ENCODE peak calls at places on chromosomes 16 and 17, in seven cellular contexts. T is pancreas; W is dorsolateral prefrontal cortex; D is CD8-positive, alpha-beta memory T cell; P is body of pancreas; O is adipocyte; K is H7. B is an unnamed sample.

GRCh38 chr17:266701-267656 is 85.5 kb upstream of the DOC2B start:
- DNase-seq in T (no peak), W (peak; percentile 42), D (no peak), P (peak; percentile 16), O (no peak), K (peak; percentile 64), B (no peak)

GRCh38 chr17:59332890-59333377 is 1.5 kb downstream of the YPEL2 start:
- DNase-seq in T (peak; percentile 36), W (peak; percentile 43), D (no peak), P (peak; percentile 41), O (peak; percentile 63), K (no peak), B (no peak)

GRCh38 chr16:5768445-5768844 is 670.9 kb upstream of the EEF2KMT start:
- DNase-seq in T (no peak), W (no peak), D (no peak), P (no peak), O (no peak), K (no peak), B (no peak)

GRCh38 chr17:81422776-81423697 is 27.8 kb downstream of the BAHCC1 start:
- DNase-seq in T (no peak), W (no peak), D (no peak), P (peak; percentile 81), O (peak; percentile 97), K (peak; percentile 89), B (peak; percentile 99)

GRCh38 chr17:48162946-48163506 is 55.5 kb downstream of the SNX11 start:
- DNase-seq in T (peak; percentile 41), W (no peak), D (no peak), P (peak; percentile 52), O (no peak), K (no peak), B (peak; percentile 7)

GRCh38 chr16:82880361-82880760 is 253.6 kb downstream of the CDH13 start:
- DNase-seq in T (no peak), W (no peak), D (no peak), P (no peak), O (no peak), K (no peak), B (no peak)

GRCh38 chr16:52912565-52913173 is 140.0 kb downstream of the CHD9NB start:
- DNase-seq in T (peak; percentile 60), W (peak; percentile 85), D (no peak), P (peak; percentile 76), O (peak; percentile 58), K (peak; percentile 56), B (peak; percentile 69)

GRCh38 chr16:28821874-28822519 is 802 bp upstream of the ATXN2L start:
- DNase-seq in T (no peak), W (no peak), D (no peak), P (no peak), O (peak; percentile 14), K (peak; percentile 19), B (no peak)

GRCh38 chr17:35898283-35899070 is 18.3 kb upstream of the CCL5 start:
- DNase-seq in T (peak; percentile 72), W (no peak), D (peak; percentile 56), P (peak; percentile 80), O (no peak), K (no peak), B (no peak)

GRCh38 chr16:24850289-24850931 is 4.6 kb downstream of the SLC5A11 start:
- DNase-seq in T (no peak), W (no peak), D (no peak), P (no peak), O (peak; percentile 24), K (no peak), B (peak; percentile 28)

GRCh38 chr16:66935319-66936011 is at the start of gene CES2:
- DNase-seq in T (peak; percentile 79), W (no peak), D (no peak), P (peak; percentile 81), O (peak; percentile 70), K (peak; percentile 68), B (peak; percentile 81)

GRCh38 chr17:39095309-39095686 is 56.1 kb downstream of the PLXDC1 start:
- DNase-seq in T (no peak), W (no peak), D (no peak), P (no peak), O (peak; percentile 41), K (no peak), B (no peak)

GRCh38 chr17:16101440-16101839 is 101.8 kb downstream of the TTC19 start:
- DNase-seq in T (no peak), W (no peak), D (no peak), P (no peak), O (no peak), K (no peak), B (no peak)

GRCh38 chr17:76726231-76726765 is at the start of gene JMJD6:
- DNase-seq in T (peak; percentile 97), W (peak; percentile 96), D (no peak), P (peak; percentile 97), O (peak; percentile 97), K (peak; percentile 98), B (peak; percentile 98)

GRCh38 chr17:74612046-74612445 is 11.5 kb downstream of the CD300E start:
- DNase-seq in T (no peak), W (no peak), D (no peak), P (no peak), O (no peak), K (no peak), B (no peak)

GRCh38 chr16:74650966-74651567 is 15.6 kb downstream of the RFWD3 start:
- DNase-seq in T (no peak), W (no peak), D (no peak), P (no peak), O (peak; percentile 54), K (peak; percentile 25), B (no peak)

GRCh38 chr16:73047536-73048291 is at the start of gene ZFHX3:
- DNase-seq in T (peak; percentile 83), W (no peak), D (peak; percentile 13), P (peak; percentile 87), O (peak; percentile 85), K (peak; percentile 83), B (peak; percentile 72)

GRCh38 chr16:53620476-53620875 is 83.2 kb downstream of the RPGRIP1L start:
- DNase-seq in T (no peak), W (no peak), D (no peak), P (no peak), O (no peak), K (no peak), B (no peak)

GRCh38 chr16:72785886-72786285 is 262.0 kb downstream of the ZFHX3 start:
- DNase-seq in T (no peak), W (no peak), D (no peak), P (no peak), O (peak; percentile 51), K (no peak), B (no peak)

GRCh38 chr17:72631568-72631967 is 460.9 kb downstream of the SLC39A11 start:
- DNase-seq in T (no peak), W (no peak), D (no peak), P (no peak), O (no peak), K (no peak), B (peak; percentile 63)

GRCh38 chr16:56199164-56199563 is 7.9 kb downstream of the GNAO1 start:
- DNase-seq in T (no peak), W (no peak), D (no peak), P (no peak), O (no peak), K (no peak), B (no peak)

GRCh38 chr17:3603119-3603869 is 5.9 kb downstream of the TRPV1 start:
- DNase-seq in T (no peak), W (no peak), D (no peak), P (no peak), O (no peak), K (no peak), B (no peak)

GRCh38 chr17:46977750-46978488 is 1.1 kb downstream of the RPRML start:
- DNase-seq in T (no peak), W (no peak), D (no peak), P (no peak), O (no peak), K (no peak), B (no peak)
- H3K27me3 ChIP-seq in T (no peaks in the 10 kb centered on the region), W (peaks cover 6% of the 10 kb centered on the region), D (peaks cover 9% of the 10 kb centered on the region), P (peaks cover 3% of the 10 kb centered on the region), O (peaks cover 48% of the 10 kb centered on the region), K (peaks cover 21% of the 10 kb centered on the region), B (peaks cover 17% of the 10 kb centered on the region)

DNA sequence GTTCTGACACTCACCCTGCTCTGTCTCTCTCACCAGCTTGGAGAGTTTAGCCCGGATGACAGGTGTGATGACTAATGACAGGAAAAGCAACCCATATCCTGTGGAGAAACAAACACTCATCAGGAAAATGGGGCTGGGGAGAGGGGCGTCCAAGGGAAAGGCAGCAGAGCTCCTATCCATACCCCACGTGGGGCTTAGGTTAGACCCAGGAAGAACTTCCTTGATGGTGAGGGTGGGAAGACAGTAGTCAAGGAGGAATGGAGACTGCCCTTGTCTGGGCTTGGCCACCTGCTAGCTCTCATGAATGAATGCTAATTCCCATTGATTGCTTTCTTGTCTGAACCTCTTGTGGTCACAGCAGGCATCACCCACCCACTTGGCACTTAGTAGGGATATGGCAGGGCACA is 3.8 kb downstream of the SLC46A1 start:
- DNase-seq in T (no peak), W (no peak), D (no peak), P (no peak), O (no peak), K (peak; percentile 62), B (no peak)
- H3K27me3 ChIP-seq in T (no peaks in the 10 kb centered on the region), W (no peaks in the 10 kb centered on the region), D (no peaks in the 10 kb centered on the region), P (no peaks in the 10 kb centered on the region), O (no peaks in the 10 kb centered on the region), K (peaks cover 3% of the 10 kb centered on the region), B (no peaks in the 10 kb centered on the region)

DNA sequence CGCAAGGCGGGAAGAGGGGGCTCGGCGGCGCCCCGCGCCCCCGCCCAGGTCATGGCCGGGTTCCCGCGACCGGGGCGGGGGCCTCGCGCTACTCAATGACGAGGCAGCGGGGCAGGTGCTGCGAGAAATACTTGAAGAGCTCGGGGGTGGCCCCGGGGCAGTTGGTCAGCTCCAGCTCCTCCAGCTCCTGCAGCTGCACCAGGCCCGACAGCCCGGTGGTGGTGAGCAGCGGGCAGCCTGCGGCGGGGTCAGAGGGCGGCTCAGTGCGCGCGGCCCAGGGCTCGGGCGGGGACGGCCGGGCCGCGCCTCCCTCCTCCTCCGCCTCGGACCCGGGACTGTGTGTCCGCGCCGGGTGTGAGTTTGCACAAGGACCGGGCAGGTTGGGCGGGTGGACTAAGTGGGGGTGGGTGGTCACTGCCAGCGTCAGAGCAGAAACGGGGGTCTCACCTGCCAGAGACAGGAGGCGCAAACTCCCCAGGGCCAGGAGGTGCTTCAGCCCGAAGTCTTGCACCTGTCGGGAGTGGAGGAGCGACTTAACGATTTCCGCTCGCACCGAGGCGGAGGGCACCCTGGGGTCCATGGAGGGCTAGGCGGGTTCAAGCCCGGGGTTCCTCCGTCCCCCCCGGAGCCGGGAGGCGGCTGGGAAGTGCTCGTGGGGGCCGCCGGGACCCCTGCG is 4.1 kb upstream of the WDR24 start:
- DNase-seq in T (no peak), W (no peak), D (no peak), P (no peak), O (no peak), K (peak; percentile 90), B (no peak)
- H3K27me3 ChIP-seq in T (no peaks in the 10 kb centered on the region), W (no peaks in the 10 kb centered on the region), D (no peaks in the 10 kb centered on the region), P (no peaks in the 10 kb centered on the region), O (peaks cover 16% of the 10 kb centered on the region), K (peaks cover 62% of the 10 kb centered on the region), B (peaks cover 44% of the 10 kb centered on the region)

DNA sequence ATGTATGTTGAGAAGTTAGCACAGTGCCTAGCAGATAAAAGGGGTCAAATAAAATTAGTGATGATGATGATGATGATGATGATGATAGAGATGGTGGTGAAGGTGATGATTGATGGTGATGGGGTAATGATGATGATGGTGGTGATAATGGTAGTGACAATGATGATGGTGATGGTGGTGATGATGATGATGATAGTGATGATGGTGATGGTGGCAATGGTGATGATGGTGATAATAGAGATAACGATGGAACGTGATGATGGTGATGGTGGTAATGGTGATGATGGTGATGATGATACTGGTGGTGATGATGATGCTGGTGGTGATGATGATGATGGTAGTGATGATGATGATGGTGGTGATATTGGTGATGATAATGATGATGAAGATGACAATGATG is 223.7 kb downstream of the FOXL1 start:
- DNase-seq in T (no peak), W (no peak), D (no peak), P (no peak), O (no peak), K (no peak), B (no peak)
- H3K27me3 ChIP-seq in T (no peaks in the 10 kb centered on the region), W (peaks cover 40% of the 10 kb centered on the region), D (no peaks in the 10 kb centered on the region), P (no peaks in the 10 kb centered on the region), O (peaks cover 98% of the 10 kb centered on the region), K (peaks cover 52% of the 10 kb centered on the region), B (peaks cover 45% of the 10 kb centered on the region)

GRCh38 chr17:64778367-64779290 is 116.5 kb upstream of the SMURF2 start:
- DNase-seq in T (peak; percentile 57), W (peak; percentile 40), D (peak; percentile 38), P (peak; percentile 46), O (no peak), K (peak; percentile 81), B (no peak)
- H3K27me3 ChIP-seq in T (no peaks in the 10 kb centered on the region), W (no peaks in the 10 kb centered on the region), D (no peaks in the 10 kb centered on the region), P (no peaks in the 10 kb centered on the region), O (no peaks in the 10 kb centered on the region), K (peaks cover 63% of the 10 kb centered on the region), B (no peaks in the 10 kb centered on the region)

B was measured in MG63.